ENCODE peak calls at places on chromosomes 1 and 21, in ten cellular contexts. C is neural crest cell, A is dorsolateral prefrontal cortex, T is kidney epithelial cell, N is lower leg skin, I is upper lobe of right lung, B is MM.1S, O is mucosa of descending colon, Y is left lung, K is brain microvascular endothelial cell. J is an unnamed sample.

GRCh38 chr1:16981269-16981849 is 939 bp upstream of the MFAP2 start:
- DNase-seq in C (no peak), A (no peak), T (peak), N (no peak), I (no peak), B (no peak), O (no peak), Y (no peak), K (peak), J (no peak)

GRCh38 chr1:151157067-151157531 is 650 bp downstream of the TNFAIP8L2 start:
- DNase-seq in C (no peak), A (peak), T (no peak), N (no peak), I (peak), B (no peak), O (peak), Y (no peak), K (no peak), J (no peak)

GRCh38 chr1:48469616-48470500 is 2.1 kb downstream of the SPATA6 start:
- DNase-seq in C (no peak), A (peak), T (no peak), N (peak), I (peak), B (no peak), O (peak), Y (peak), K (peak), J (no peak)

GRCh38 chr1:33292726-33293340 is 28.1 kb downstream of the A3GALT2 start:
- DNase-seq in C (no peak), A (peak), T (no peak), N (no peak), I (peak), B (no peak), O (no peak), Y (peak), K (no peak), J (no peak)

GRCh38 chr1:236753554-236753953 is 41.5 kb upstream of the MTR start:
- DNase-seq in C (no peak), A (peak), T (no peak), N (no peak), I (no peak), B (peak), O (no peak), Y (no peak), K (no peak), J (no peak)

GRCh38 chr1:109290137-109290536 is 7.2 kb upstream of the PSRC1 start:
- DNase-seq in C (no peak), A (no peak), T (no peak), N (no peak), I (no peak), B (no peak), O (no peak), Y (no peak), K (no peak), J (no peak)

GRCh38 chr1:173330149-173330951 is 123.2 kb upstream of the TNFSF4 start:
- DNase-seq in C (no peak), A (no peak), T (no peak), N (no peak), I (no peak), B (peak), O (no peak), Y (no peak), K (peak), J (no peak)

GRCh38 chr1:87786861-87787548 is 458.3 kb downstream of the LMO4 start:
- DNase-seq in C (no peak), A (no peak), T (no peak), N (no peak), I (no peak), B (no peak), O (no peak), Y (no peak), K (no peak), J (no peak)

GRCh38 chr1:41626616-41627375 is 142.3 kb upstream of the EDN2 start:
- DNase-seq in C (no peak), A (no peak), T (peak), N (no peak), I (no peak), B (no peak), O (no peak), Y (no peak), K (no peak), J (no peak)

GRCh38 chr1:38541223-38541622 is 318.3 kb downstream of the RRAGC start:
- DNase-seq in C (no peak), A (no peak), T (no peak), N (no peak), I (no peak), B (no peak), O (no peak), Y (no peak), K (no peak), J (no peak)

GRCh38 chr1:81967957-81968356 is 167.2 kb downstream of the ADGRL2 start:
- DNase-seq in C (no peak), A (no peak), T (no peak), N (no peak), I (no peak), B (no peak), O (no peak), Y (no peak), K (no peak), J (no peak)

GRCh38 chr1:116433283-116434257 is 60.5 kb downstream of the ATP1A1 start:
- DNase-seq in C (no peak), A (peak), T (no peak), N (no peak), I (no peak), B (no peak), O (peak), Y (no peak), K (peak), J (no peak)

GRCh38 chr1:22611530-22611947 is 24.9 kb upstream of the C1QA start:
- DNase-seq in C (peak), A (no peak), T (peak), N (no peak), I (no peak), B (peak), O (peak), Y (peak), K (peak), J (no peak)

GRCh38 chr21:31198575-31198974 is 145.5 kb downstream of the TIAM1 start:
- DNase-seq in C (no peak), A (no peak), T (no peak), N (no peak), I (no peak), B (peak), O (peak), Y (no peak), K (peak), J (no peak)

GRCh38 chr1:7209340-7209739 is 424.1 kb downstream of the CAMTA1 start:
- DNase-seq in C (no peak), A (no peak), T (no peak), N (no peak), I (no peak), B (no peak), O (no peak), Y (no peak), K (no peak), J (no peak)

GRCh38 chr1:54159733-54160316 is 7.0 kb upstream of the CDCP2 start:
- DNase-seq in C (no peak), A (no peak), T (no peak), N (no peak), I (peak), B (no peak), O (no peak), Y (no peak), K (no peak), J (no peak)

GRCh38 chr1:97423397-97423796 is 497.4 kb downstream of the DPYD start:
- DNase-seq in C (no peak), A (no peak), T (no peak), N (no peak), I (no peak), B (no peak), O (no peak), Y (no peak), K (no peak), J (no peak)

GRCh38 chr1:27527223-27527856 is 37.4 kb upstream of the WASF2 start:
- DNase-seq in C (peak), A (no peak), T (no peak), N (peak), I (no peak), B (no peak), O (peak), Y (peak), K (no peak), J (peak)

GRCh38 chr21:46608672-46609111 is 3.8 kb upstream of the S100B start:
- DNase-seq in C (no peak), A (no peak), T (no peak), N (no peak), I (no peak), B (no peak), O (no peak), Y (no peak), K (no peak), J (no peak)

GRCh38 chr1:85617582-85618237 is 37.1 kb downstream of the CCN1 start:
- DNase-seq in C (no peak), A (no peak), T (no peak), N (no peak), I (no peak), B (no peak), O (no peak), Y (no peak), K (peak), J (no peak)

GRCh38 chr1:230153655-230154296 is 86.7 kb downstream of the GALNT2 start:
- DNase-seq in C (peak), A (peak), T (no peak), N (peak), I (no peak), B (no peak), O (no peak), Y (no peak), K (no peak), J (no peak)

GRCh38 chr1:169565335-169566271 is 20.7 kb downstream of the F5 start:
- DNase-seq in C (no peak), A (no peak), T (no peak), N (no peak), I (no peak), B (no peak), O (peak), Y (no peak), K (no peak), J (no peak)

GRCh38 chr1:51648180-51649109 is 31.6 kb downstream of the OSBPL9 start:
- DNase-seq in C (no peak), A (no peak), T (no peak), N (no peak), I (no peak), B (no peak), O (peak), Y (no peak), K (peak), J (no peak)

GRCh38 chr1:238469146-238469601 is 578.5 kb upstream of the ZP4 start:
- DNase-seq in C (no peak), A (no peak), T (peak), N (no peak), I (no peak), B (no peak), O (no peak), Y (no peak), K (peak), J (no peak)

GRCh38 chr1:84366786-84367185 is 31.5 kb upstream of the DNASE2B start:
- DNase-seq in C (no peak), A (no peak), T (no peak), N (no peak), I (no peak), B (no peak), O (no peak), Y (no peak), K (no peak), J (no peak)

GRCh38 chr1:9629445-9630201 is 21.9 kb upstream of the PIK3CD start:
- DNase-seq in C (no peak), A (no peak), T (no peak), N (peak), I (peak), B (no peak), O (peak), Y (peak), K (no peak), J (peak)

GRCh38 chr1:51561702-51562101 is 42.6 kb upstream of the EPS15 start:
- DNase-seq in C (no peak), A (no peak), T (no peak), N (no peak), I (no peak), B (no peak), O (no peak), Y (no peak), K (no peak), J (no peak)

GRCh38 chr1:117919376-117919775 is 10.0 kb downstream of the GDAP2 start:
- DNase-seq in C (no peak), A (no peak), T (no peak), N (no peak), I (no peak), B (no peak), O (no peak), Y (no peak), K (no peak), J (no peak)

DNA sequence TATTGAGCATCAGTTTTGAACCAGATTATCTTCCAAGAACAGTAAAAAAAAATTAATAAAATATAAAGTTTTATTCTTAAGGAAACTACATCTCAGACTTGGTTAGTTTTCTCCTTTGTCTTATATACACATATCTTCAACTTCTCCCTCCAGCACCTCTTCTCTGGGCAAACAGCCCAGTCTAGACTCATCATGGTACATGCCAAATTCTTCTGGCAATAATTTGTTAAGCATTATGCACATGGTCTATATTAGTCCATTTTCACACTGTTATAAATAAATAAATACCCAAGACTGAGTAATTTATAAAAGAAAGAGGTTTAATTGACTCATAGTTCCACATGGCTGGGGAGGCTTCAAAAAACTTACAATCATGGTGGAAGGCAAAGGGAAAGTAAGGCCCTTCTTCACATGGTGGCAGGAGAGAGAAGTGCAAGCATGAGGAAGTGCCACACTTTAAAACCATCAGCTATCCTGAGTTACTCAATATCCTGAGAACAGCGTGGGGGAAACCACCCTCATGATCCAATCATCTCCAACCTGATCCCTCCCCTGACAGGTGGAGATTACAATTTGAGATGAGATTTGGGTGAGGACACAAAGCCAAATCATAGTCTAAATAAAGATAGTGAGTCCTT is 108.7 kb upstream of the RNPC3 start:
- DNase-seq in C (no peak), A (no peak), T (no peak), N (no peak), I (no peak), B (no peak), O (no peak), Y (no peak), K (no peak), J (no peak)
- TF ChIP-seq CTCF in C (no peak), A (no peak), T (no peak), N (no peak), I (no peak), B (no peak), O (no peak), Y (no peak), K (no peak), J (no peak)

GRCh38 chr1:35899941-35900340 is 16.9 kb downstream of the AGO1 start:
- DNase-seq in C (no peak), A (no peak), T (no peak), N (no peak), I (no peak), B (no peak), O (no peak), Y (no peak), K (no peak), J (no peak)

GRCh38 chr1:35888255-35888654 is 5.2 kb downstream of the AGO1 start:
- DNase-seq in C (no peak), A (no peak), T (no peak), N (no peak), I (no peak), B (no peak), O (peak), Y (no peak), K (no peak), J (no peak)

GRCh38 chr1:35893051-35893879 is 10.3 kb downstream of the AGO1 start:
- DNase-seq in C (no peak), A (no peak), T (no peak), N (no peak), I (no peak), B (no peak), O (no peak), Y (no peak), K (no peak), J (peak)

DNA sequence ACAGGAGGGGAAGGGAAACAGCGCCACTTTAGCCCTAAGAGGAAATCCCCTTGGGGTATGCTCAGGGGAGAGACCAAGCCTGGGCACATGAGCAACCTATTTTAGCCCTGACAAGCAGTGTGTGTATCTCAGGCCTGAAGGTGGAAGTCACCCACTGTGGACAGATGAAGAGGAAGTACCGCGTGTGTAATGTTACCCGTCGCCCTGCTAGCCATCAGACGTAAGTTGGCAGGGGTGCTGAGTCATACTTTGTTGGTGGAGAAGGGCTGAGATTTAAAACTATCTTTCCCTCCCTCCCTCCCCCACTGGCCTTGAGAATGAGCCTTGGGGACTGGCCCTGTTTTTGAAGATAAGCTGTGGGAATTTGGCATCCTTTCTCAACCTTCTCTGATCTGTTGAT is 11.2 kb downstream of the AGO1 start:
- DNase-seq in C (no peak), A (no peak), T (no peak), N (peak), I (no peak), B (no peak), O (no peak), Y (peak), K (peak), J (peak)
- TF ChIP-seq CTCF in C (no peak), A (no peak), T (no peak), N (no peak), I (no peak), B (no peak), O (no peak), Y (no peak), K (no peak), J (no peak)

GRCh38 chr21:42231761-42232160 is 12.8 kb downstream of the ABCG1 start:
- DNase-seq in C (no peak), A (no peak), T (no peak), N (no peak), I (no peak), B (no peak), O (no peak), Y (no peak), K (no peak), J (no peak)

GRCh38 chr21:42234026-42234425 is 15.1 kb downstream of the ABCG1 start:
- DNase-seq in C (no peak), A (no peak), T (no peak), N (no peak), I (no peak), B (no peak), O (no peak), Y (no peak), K (no peak), J (no peak)

GRCh38 chr21:42234464-42235241 is 15.7 kb downstream of the ABCG1 start:
- DNase-seq in C (peak), A (peak), T (no peak), N (no peak), I (peak), B (peak), O (peak), Y (peak), K (peak), J (peak)

GRCh38 chr21:42232176-42232825 is 13.4 kb downstream of the ABCG1 start:
- DNase-seq in C (no peak), A (no peak), T (no peak), N (no peak), I (no peak), B (no peak), O (no peak), Y (no peak), K (no peak), J (no peak)

DNA sequence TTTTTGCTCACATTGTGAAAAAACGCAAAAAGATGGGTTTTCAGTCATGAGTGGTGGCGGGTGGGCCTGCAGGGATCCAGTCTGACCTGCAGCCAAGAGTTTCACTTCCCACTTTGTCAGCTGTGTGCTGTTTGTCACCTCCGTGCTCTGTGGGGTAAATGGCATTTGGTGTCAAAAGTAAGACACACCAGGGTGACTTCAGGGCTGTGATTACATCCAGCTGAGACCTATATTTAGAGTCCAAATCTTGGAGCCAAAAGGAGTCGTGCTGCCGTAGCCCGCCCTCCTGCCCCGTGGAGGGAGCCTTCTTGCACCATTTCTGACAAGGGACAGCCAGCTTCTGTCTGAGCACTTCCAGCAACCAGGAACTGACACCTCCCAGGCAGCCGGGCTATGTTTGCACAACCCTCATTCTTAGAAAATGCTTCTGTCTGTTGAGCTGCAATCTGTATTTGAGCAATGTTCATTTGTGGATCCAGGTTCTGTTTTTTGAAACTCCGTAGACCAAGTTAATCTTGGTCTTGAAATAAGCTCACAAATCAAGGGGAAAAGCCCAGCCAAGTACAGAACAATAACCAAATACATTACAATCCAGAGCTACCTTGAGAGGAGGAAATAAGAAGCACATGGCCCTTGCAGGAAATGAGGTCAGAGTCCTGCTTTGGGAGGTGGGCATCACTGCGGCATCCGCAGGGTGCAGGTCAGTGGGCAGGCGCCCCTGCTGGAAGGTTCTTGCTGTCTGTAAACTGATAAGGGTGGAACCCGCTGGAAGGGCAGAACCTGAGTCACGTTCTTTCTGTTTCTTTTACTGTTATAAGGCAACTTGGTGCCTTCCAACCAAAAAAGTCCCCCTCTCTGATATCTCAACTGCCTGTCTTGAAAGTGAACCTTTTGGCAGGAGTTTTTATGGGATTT is 14.4 kb downstream of the ABCG1 start:
- DNase-seq in C (no peak), A (peak), T (no peak), N (peak), I (peak), B (peak), O (peak), Y (peak), K (peak), J (peak)
- TF ChIP-seq CTCF in C (no peak), A (no peak), T (peak), N (no peak), I (peak), B (peak), O (peak), Y (peak), K (peak), J (no peak)

DNA sequence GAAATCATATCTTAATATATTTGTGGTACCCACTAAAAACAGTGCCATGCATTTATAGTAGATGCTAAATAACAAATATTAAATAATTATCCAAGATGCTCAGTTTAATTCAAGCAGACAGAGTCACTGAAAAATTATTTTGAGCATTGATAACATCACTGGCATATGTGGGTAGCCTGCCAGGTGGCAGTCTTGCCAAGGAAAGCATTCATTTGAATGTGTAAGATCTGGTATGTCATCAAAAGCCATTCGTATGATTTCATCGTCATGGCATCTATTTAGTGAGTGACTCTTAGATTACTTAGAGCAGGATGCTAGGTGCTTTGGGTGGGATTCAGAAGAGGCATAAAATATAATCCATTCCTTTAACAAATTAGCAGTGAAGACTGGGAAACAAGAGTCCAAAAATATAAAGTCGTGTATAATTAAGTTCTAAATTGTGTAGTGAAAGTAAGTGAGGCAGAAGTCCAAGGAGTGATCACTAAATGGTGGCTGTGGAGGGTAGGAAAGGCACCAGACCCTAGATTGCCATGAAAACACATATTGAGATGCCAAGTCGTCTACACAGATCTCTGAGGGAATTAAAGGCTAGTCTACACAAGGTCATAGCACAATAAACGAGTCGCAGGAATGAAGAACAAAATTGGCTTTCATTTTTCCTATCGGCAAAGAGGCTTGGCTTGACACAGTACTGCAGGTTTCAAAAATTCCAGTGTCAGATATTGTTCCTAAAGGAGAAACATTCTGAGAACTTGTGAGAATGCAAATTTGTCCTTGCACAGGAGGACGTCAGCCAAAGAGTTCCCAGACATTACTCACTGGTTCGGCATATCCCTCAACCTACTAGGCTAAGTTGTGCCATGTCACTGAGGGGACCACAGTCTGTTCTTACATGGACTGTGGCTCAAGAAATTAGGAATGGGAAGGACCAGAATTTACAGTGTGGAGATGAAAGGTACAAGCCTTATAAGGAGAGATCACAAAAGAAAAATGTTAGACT is 130.8 kb downstream of the LYPLAL1 start:
- DNase-seq in C (no peak), A (no peak), T (peak), N (no peak), I (no peak), B (no peak), O (no peak), Y (no peak), K (peak), J (no peak)
- TF ChIP-seq CTCF in C (no peak), A (no peak), T (peak), N (no peak), I (no peak), B (no peak), O (no peak), Y (no peak), K (peak), J (no peak)

J was measured in activated B cell treated with CpG ODN at 0.5 μM for 24 hours.